ENCODE peak calls at places on chromosomes 11 and 22, in four cellular contexts. P, X, F and H are unnamed samples.

GRCh38 chr11:15742626-15743243 is 613.6 kb downstream of the SOX6 start:
- DNase-seq in P (peak), X (no peak), F (no peak), H (no peak)

GRCh38 chr22:21044931-21045584 is 688 bp upstream of the LRRC74B start:
- DNase-seq in P (peak), X (peak), F (peak), H (no peak)

GRCh38 chr11:59729884-59730283 is 16.2 kb upstream of the OR10V1 start:
- DNase-seq in P (no peak), X (no peak), F (no peak), H (no peak)

GRCh38 chr22:31938258-31938657 is 6.1 kb upstream of the YWHAH start:
- DNase-seq in P (no peak), X (no peak), F (no peak), H (no peak)

GRCh38 chr11:126313826-126314225 is 10.0 kb downstream of the DCPS start:
- DNase-seq in P (no peak), X (no peak), F (no peak), H (no peak)

GRCh38 chr22:44710474-44711235 is 8.7 kb downstream of the PRR5 start:
- DNase-seq in P (no peak), X (no peak), F (no peak), H (no peak)

GRCh38 chr22:46592390-46592872 is 27.8 kb upstream of the GRAMD4 start:
- DNase-seq in P (peak), X (peak), F (peak), H (no peak)

GRCh38 chr11:121426476-121427454 is 25.3 kb upstream of the SORL1 start:
- DNase-seq in P (no peak), X (peak), F (no peak), H (no peak)

GRCh38 chr11:66739983-66740382 is 11.0 kb upstream of the SPTBN2 start:
- DNase-seq in P (peak), X (no peak), F (peak), H (no peak)

GRCh38 chr11:23976776-23977380 is 520.0 kb upstream of the LUZP2 start:
- DNase-seq in P (peak), X (no peak), F (no peak), H (no peak)

GRCh38 chr11:78961938-78962701 is 387.5 kb upstream of the NARS2 start:
- DNase-seq in P (peak), X (peak), F (no peak), H (no peak)

GRCh38 chr11:6587360-6587953 is 16.0 kb downstream of the RRP8 start:
- DNase-seq in P (no peak), X (no peak), F (no peak), H (no peak)

GRCh38 chr11:71130106-71130505 is 122.3 kb downstream of the SHANK2 start:
- DNase-seq in P (no peak), X (no peak), F (no peak), H (no peak)

GRCh38 chr11:68302256-68303054 is 9.9 kb upstream of the LRP5 start:
- DNase-seq in P (peak), X (no peak), F (peak), H (no peak)

GRCh38 chr22:22487059-22487458 is 21.5 kb downstream of the ZNF280B start:
- DNase-seq in P (no peak), X (no peak), F (no peak), H (no peak)

GRCh38 chr11:3115321-3115720 is 49.8 kb downstream of the OSBPL5 start:
- DNase-seq in P (no peak), X (no peak), F (no peak), H (no peak)

GRCh38 chr11:121535122-121535796 is 82.5 kb upstream of the SORL1-AS1 start:
- DNase-seq in P (peak), X (no peak), F (no peak), H (no peak)

GRCh38 chr11:19987243-19987870 is 172.9 kb downstream of the DBX1 start:
- DNase-seq in P (peak), X (peak), F (no peak), H (no peak)

GRCh38 chr11:57217053-57217452 is 20.0 kb downstream of the APLNR start:
- DNase-seq in P (no peak), X (no peak), F (no peak), H (no peak)

GRCh38 chr22:49188091-49188490 is 639.6 kb downstream of the BRD1 start:
- DNase-seq in P (no peak), X (no peak), F (no peak), H (no peak)

GRCh38 chr11:114075891-114076441 is 16.5 kb downstream of the ZBTB16 start:
- DNase-seq in P (peak), X (peak), F (peak), H (no peak)

GRCh38 chr11:46247090-46247489 is 30.4 kb upstream of the CREB3L1 start:
- DNase-seq in P (peak), X (no peak), F (no peak), H (peak)

GRCh38 chr11:36478700-36479329 is 31.3 kb downstream of the TRAF6 start:
- DNase-seq in P (peak), X (peak), F (peak), H (no peak)

GRCh38 chr11:116379185-116379828 is 393.5 kb downstream of the BUD13 start:
- DNase-seq in P (peak), X (peak), F (no peak), H (no peak)

GRCh38 chr11:45144126-45145082 is 2.0 kb upstream of the PRDM11 start:
- DNase-seq in P (no peak), X (no peak), F (no peak), H (no peak)

GRCh38 chr22:31120230-31120629 is 2.5 kb upstream of the INPP5J start:
- DNase-seq in P (no peak), X (peak), F (no peak), H (no peak)

GRCh38 chr11:62443390-62444201 is 24.8 kb downstream of the SCGB1A1 start:
- DNase-seq in P (peak), X (no peak), F (no peak), H (no peak)

GRCh38 chr11:129894281-129895125 is 875 bp downstream of the NFRKB start:
- DNase-seq in P (peak), X (peak), F (peak), H (no peak)

GRCh38 chr11:108405706-108406105 is 61.6 kb downstream of the C11orf65 start:
- DNase-seq in P (peak), X (no peak), F (no peak), H (no peak)

GRCh38 chr22:43228330-43228729 is 41.4 kb upstream of the TTLL12 start:
- DNase-seq in P (no peak), X (peak), F (no peak), H (no peak)

GRCh38 chr22:25953276-25953675 is 211.3 kb downstream of the MYO18B start:
- DNase-seq in P (no peak), X (no peak), F (no peak), H (no peak)

GRCh38 chr22:37742374-37743092 is 45.7 kb downstream of the TRIOBP start:
- DNase-seq in P (peak), X (peak), F (peak), H (peak)

GRCh38 chr11:2571598-2572281 is 126.9 kb downstream of the KCNQ1 start:
- DNase-seq in P (no peak), X (no peak), F (no peak), H (no peak)

GRCh38 chr22:28440517-28441366 is 238.9 kb downstream of the TTC28 start:
- DNase-seq in P (peak), X (no peak), F (peak), H (no peak)

GRCh38 chr11:65129649-65130441 is 4.5 kb downstream of the SYVN1 start:
- DNase-seq in P (no peak), X (no peak), F (no peak), H (no peak)

GRCh38 chr11:102926946-102927623 is 28.4 kb downstream of the MMP13 start:
- DNase-seq in P (no peak), X (no peak), F (no peak), H (no peak)
- TF ChIP-seq CTCF in P (no peak), X (no peak), F (no peak), H (no peak)

GRCh38 chr11:12381875-12382274 is 4.5 kb downstream of the PARVA start:
- DNase-seq in P (no peak), X (no peak), F (no peak), H (no peak)

GRCh38 chr11:12380565-12381325 is 3.4 kb downstream of the PARVA start:
- DNase-seq in P (no peak), X (no peak), F (no peak), H (no peak)

GRCh38 chr11:12377106-12377823 is at the start of gene PARVA:
- DNase-seq in P (peak), X (no peak), F (peak), H (no peak)

GRCh38 chr11:12376259-12376971 is 956 bp upstream of the PARVA start:
- DNase-seq in P (peak), X (no peak), F (no peak), H (no peak)

DNA sequence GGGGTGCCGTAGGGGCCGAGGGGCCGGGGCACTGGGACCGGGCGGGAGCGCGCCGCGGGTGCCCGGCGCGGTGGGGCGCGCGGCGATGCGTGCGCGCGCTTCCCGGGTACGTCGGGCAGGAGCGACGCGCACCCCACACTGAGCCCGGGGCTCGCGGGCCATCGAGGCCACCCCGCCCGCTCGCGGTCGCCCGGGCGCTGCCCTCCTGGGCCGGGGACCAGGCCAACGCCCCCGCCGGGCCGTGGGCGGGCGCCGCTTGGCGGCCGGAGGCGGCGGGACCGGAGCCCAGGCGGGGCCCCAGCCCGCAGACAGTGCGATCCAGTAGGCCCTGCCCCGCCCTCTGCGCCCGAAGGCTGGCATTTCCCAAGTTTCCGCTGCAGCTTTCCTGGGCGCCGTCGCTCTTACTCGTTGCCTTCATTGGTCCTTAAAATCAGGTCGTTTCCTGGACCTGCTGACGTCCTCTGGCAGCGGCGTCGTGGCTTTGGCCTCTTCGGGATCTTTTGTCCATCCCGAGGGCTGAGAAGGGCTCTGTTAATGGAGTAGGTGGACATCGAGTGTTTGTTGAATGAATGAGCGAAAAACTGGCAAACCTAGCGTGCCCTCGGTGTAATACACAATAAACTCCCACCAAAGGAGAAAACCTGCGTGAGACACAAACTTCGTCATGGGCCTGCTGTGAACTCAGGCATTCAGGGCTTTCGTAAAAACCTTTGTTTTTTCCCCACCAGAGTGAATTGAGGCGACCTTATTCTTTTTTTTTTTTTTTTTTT is 638 bp downstream of the PARVA start:
- DNase-seq in P (peak), X (no peak), F (peak), H (no peak)
- TF ChIP-seq CTCF in P (no peak), X (no peak), F (peak), H (peak)

GRCh38 chr11:102791271-102792036 is 6.5 kb downstream of the MMP1 start:
- DNase-seq in P (peak), X (no peak), F (peak), H (no peak)

GRCh38 chr11:102798012-102798746 is at the start of gene MMP1:
- DNase-seq in P (peak), X (no peak), F (peak), H (peak)

GRCh38 chr11:102792604-102793003 is 5.4 kb downstream of the MMP1 start:
- DNase-seq in P (no peak), X (no peak), F (no peak), H (no peak)

GRCh38 chr11:102793677-102794290 is 4.2 kb downstream of the MMP1 start:
- DNase-seq in P (no peak), X (no peak), F (no peak), H (no peak)

GRCh38 chr11:102794382-102794781 is 3.6 kb downstream of the MMP1 start:
- DNase-seq in P (peak), X (peak), F (peak), H (no peak)
- TF ChIP-seq CTCF in P (peak), X (peak), F (peak), H (peak)

GRCh38 chr11:17405232-17406005 is 17.0 kb upstream of the KCNJ11 start:
- DNase-seq in P (peak), X (peak), F (peak), H (peak)
- TF ChIP-seq CTCF in P (no peak), X (peak), F (no peak), H (peak)

GRCh38 chr11:102268985-102269470 is 48.3 kb upstream of the BIRC3 start:
- DNase-seq in P (no peak), X (no peak), F (no peak), H (no peak)
- TF ChIP-seq CTCF in P (no peak), X (no peak), F (peak), H (no peak)

GRCh38 chr11:124801014-124801413 is 808 bp upstream of the MSANTD2 start:
- DNase-seq in P (peak), X (no peak), F (peak), H (no peak)

GRCh38 chr11:124798991-124799383 is 1.2 kb downstream of the MSANTD2 start:
- DNase-seq in P (peak), X (peak), F (peak), H (peak)

GRCh38 chr11:124800226-124800929 is at the start of gene MSANTD2:
- DNase-seq in P (peak), X (peak), F (peak), H (peak)

GRCh38 chr11:124801636-124802312 is 1.6 kb upstream of the MSANTD2 start:
- DNase-seq in P (no peak), X (no peak), F (no peak), H (peak)

GRCh38 chr11:124799384-124800225 is 601 bp downstream of the MSANTD2 start:
- DNase-seq in P (peak), X (peak), F (no peak), H (no peak)
- TF ChIP-seq CTCF in P (no peak), X (no peak), F (no peak), H (no peak)

DNA sequence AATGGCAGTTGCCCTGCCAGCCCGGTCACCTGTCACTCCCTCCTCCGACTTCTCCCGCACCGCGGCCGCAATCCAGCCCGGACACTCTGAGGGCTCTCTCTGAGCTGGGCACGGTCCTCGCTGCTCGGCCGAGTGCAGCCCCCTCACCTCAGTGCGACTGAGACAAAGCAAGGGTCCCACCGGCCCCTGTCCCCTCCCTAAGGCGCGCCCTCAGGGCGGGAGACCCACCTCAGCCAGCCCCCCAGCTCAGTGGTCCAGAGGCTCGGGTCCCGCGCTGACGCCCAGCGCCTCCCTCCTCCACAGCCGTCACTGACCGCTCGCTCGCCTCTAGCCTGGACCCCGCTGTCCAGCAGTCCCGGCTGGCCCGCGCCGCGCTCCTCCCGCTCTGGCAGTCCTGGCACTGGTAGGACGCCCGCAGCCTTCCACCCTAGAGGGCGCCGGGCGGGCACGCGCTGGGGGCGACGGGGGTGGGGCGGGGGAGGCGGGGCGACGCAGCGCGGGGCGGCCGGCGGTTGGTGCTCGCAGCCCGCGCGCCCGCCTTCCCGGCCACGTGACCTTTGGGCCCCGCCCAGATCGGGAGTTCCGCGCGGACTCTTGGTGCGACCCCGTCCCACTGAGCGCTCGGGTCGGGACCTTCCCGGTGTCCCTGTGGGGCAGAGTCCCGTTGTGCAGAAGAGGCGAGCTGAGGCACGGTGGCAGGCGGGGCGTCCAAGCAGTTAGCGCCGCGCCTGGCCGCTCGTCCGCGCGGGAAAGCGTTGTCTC is 7.9 kb upstream of the L3MBTL2 start:
- DNase-seq in P (peak), X (peak), F (peak), H (no peak)
- TF ChIP-seq CTCF in P (peak), X (no peak), F (no peak), H (peak)